ENCODE peak calls at places on chromosomes 3 and 15, in six cellular contexts. X, K, Z, O, Y and R are unnamed samples.

GRCh38 chr3:142152349-142152748 is 3.0 kb upstream of the TFDP2 start:
- DNase-seq in X (no peak), K (no peak), Z (no peak), O (no peak), Y (no peak), R (no peak)

GRCh38 chr3:152202976-152203626 is 65.6 kb upstream of the MBNL1 start:
- DNase-seq in X (no peak), K (no peak), Z (no peak), O (no peak), Y (no peak), R (no peak)

GRCh38 chr3:52005571-52005986 is 9.9 kb upstream of the RPL29 start:
- DNase-seq in X (peak), K (peak), Z (peak), O (no peak), Y (peak), R (no peak)

GRCh38 chr3:39287216-39287858 is 7.5 kb upstream of the CX3CR1 start:
- DNase-seq in X (no peak), K (no peak), Z (no peak), O (no peak), Y (no peak), R (no peak)

GRCh38 chr3:43106293-43106628 is 382 bp upstream of the POMGNT2 start:
- DNase-seq in X (no peak), K (no peak), Z (no peak), O (no peak), Y (no peak), R (no peak)

GRCh38 chr3:113536627-113537101 is 4.3 kb downstream of the SIDT1 start:
- DNase-seq in X (peak), K (no peak), Z (peak), O (no peak), Y (no peak), R (no peak)

GRCh38 chr3:43177092-43177491 is 71.2 kb upstream of the POMGNT2 start:
- DNase-seq in X (no peak), K (no peak), Z (no peak), O (no peak), Y (no peak), R (no peak)

GRCh38 chr3:168360993-168361392 is 265.3 kb upstream of the GOLIM4 start:
- DNase-seq in X (no peak), K (no peak), Z (no peak), O (no peak), Y (no peak), R (no peak)

GRCh38 chr3:116927918-116928317 is 218.3 kb downstream of the TUSC7 start:
- DNase-seq in X (no peak), K (no peak), Z (no peak), O (no peak), Y (no peak), R (no peak)

GRCh38 chr15:31080618-31081017 is 20.9 kb downstream of the TRPM1 start:
- DNase-seq in X (peak), K (no peak), Z (no peak), O (peak), Y (no peak), R (peak)

GRCh38 chr3:27357665-27358258 is 11.4 kb downstream of the NEK10 start:
- DNase-seq in X (peak), K (peak), Z (peak), O (no peak), Y (peak), R (peak)

GRCh38 chr15:25689592-25689991 is 173.5 kb downstream of the ATP10A start:
- DNase-seq in X (no peak), K (no peak), Z (no peak), O (no peak), Y (no peak), R (no peak)

GRCh38 chr3:186605561-186606545 is 7.0 kb upstream of the AHSG start:
- DNase-seq in X (no peak), K (no peak), Z (peak), O (no peak), Y (no peak), R (no peak)

GRCh38 chr3:78497692-78498091 is 1270.1 kb downstream of the ROBO1 start:
- DNase-seq in X (no peak), K (no peak), Z (peak), O (no peak), Y (no peak), R (no peak)

GRCh38 chr15:72341361-72341760 is 21.4 kb upstream of the CELF6 start:
- DNase-seq in X (no peak), K (no peak), Z (no peak), O (no peak), Y (no peak), R (no peak)

GRCh38 chr3:170493712-170494182 is 75.1 kb downstream of the CLDN11 start:
- DNase-seq in X (no peak), K (peak), Z (peak), O (no peak), Y (peak), R (no peak)

GRCh38 chr15:33994005-33994615 is 25.8 kb downstream of the CHRM5 start:
- DNase-seq in X (no peak), K (peak), Z (peak), O (no peak), Y (peak), R (no peak)

GRCh38 chr15:25247418-25248030 is 191.3 kb downstream of the UBE3A start:
- DNase-seq in X (no peak), K (no peak), Z (no peak), O (no peak), Y (no peak), R (no peak)

GRCh38 chr15:40873625-40874561 is at the start of gene RHOV:
- DNase-seq in X (peak), K (peak), Z (peak), O (peak), Y (no peak), R (peak)

GRCh38 chr3:55634345-55634744 is 147.2 kb upstream of the WNT5A start:
- DNase-seq in X (no peak), K (no peak), Z (no peak), O (no peak), Y (no peak), R (no peak)

GRCh38 chr15:101531170-101531569 is 41.7 kb upstream of the PCSK6 start:
- DNase-seq in X (no peak), K (no peak), Z (no peak), O (no peak), Y (no peak), R (no peak)

GRCh38 chr15:58611731-58612676 is 137.5 kb downstream of the ADAM10 start:
- DNase-seq in X (no peak), K (no peak), Z (no peak), O (no peak), Y (no peak), R (no peak)

GRCh38 chr15:63133786-63134185 is 12.1 kb downstream of the LACTB start:
- DNase-seq in X (no peak), K (no peak), Z (no peak), O (no peak), Y (peak), R (no peak)

GRCh38 chr15:49296258-49296657 is 126.2 kb downstream of the GALK2 start:
- DNase-seq in X (no peak), K (no peak), Z (no peak), O (no peak), Y (no peak), R (no peak)

GRCh38 chr15:71294636-71295241 is 179.5 kb downstream of the THSD4 start:
- DNase-seq in X (peak), K (peak), Z (peak), O (no peak), Y (peak), R (no peak)

GRCh38 chr15:35696767-35697231 is 150.8 kb upstream of the DPH6 start:
- DNase-seq in X (peak), K (peak), Z (peak), O (no peak), Y (peak), R (no peak)

GRCh38 chr3:189139631-189140030 is 32.1 kb upstream of the TPRG1 start:
- DNase-seq in X (no peak), K (no peak), Z (no peak), O (no peak), Y (no peak), R (no peak)

GRCh38 chr3:184133840-184134745 is 1.1 kb upstream of the EIF2B5 start:
- DNase-seq in X (peak), K (peak), Z (peak), O (peak), Y (peak), R (peak)

GRCh38 chr3:174532776-174533175 is 326.4 kb upstream of the NAALADL2 start:
- DNase-seq in X (no peak), K (no peak), Z (no peak), O (no peak), Y (no peak), R (no peak)

GRCh38 chr3:155500429-155500828 is 206.9 kb upstream of the STRIT1 start:
- DNase-seq in X (no peak), K (no peak), Z (peak), O (no peak), Y (no peak), R (no peak)

GRCh38 chr3:155504682-155505081 is 211.2 kb upstream of the STRIT1 start:
- DNase-seq in X (no peak), K (no peak), Z (no peak), O (no peak), Y (no peak), R (no peak)
- TF ChIP-seq CTCF in X (no peak), K (no peak), Z (no peak), O (no peak), Y (no peak), R (no peak)

DNA sequence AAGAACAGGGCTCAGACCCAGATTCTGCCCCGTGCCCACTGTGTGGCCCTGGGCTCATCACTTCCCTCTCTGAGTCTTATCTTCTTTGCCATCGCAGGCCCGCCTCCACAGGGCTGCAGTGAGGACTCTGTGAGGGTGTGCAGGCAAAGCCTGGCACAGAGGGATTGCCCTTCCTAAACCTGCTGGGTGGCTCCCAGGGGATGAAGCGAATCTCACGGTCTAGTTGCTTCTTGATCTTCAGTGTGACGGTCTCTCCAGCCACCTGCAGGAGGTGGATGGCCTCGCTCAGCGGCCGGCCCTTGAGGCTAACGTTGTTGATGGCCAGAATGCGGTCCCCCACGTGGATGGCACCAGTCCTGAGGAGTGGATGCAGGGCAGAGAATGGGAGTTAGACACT is 32.8 kb downstream of the GRIP2 start:
- DNase-seq in X (no peak), K (no peak), Z (no peak), O (no peak), Y (no peak), R (no peak)
- TF ChIP-seq CTCF in X (no peak), K (no peak), Z (no peak), O (no peak), Y (no peak), R (no peak)

GRCh38 chr15:88804257-88804656 is 1.0 kb downstream of the ACAN start:
- DNase-seq in X (no peak), K (no peak), Z (no peak), O (no peak), Y (no peak), R (no peak)
- TF ChIP-seq CTCF in X (no peak), K (no peak), Z (no peak), O (no peak), Y (no peak), R (no peak)

DNA sequence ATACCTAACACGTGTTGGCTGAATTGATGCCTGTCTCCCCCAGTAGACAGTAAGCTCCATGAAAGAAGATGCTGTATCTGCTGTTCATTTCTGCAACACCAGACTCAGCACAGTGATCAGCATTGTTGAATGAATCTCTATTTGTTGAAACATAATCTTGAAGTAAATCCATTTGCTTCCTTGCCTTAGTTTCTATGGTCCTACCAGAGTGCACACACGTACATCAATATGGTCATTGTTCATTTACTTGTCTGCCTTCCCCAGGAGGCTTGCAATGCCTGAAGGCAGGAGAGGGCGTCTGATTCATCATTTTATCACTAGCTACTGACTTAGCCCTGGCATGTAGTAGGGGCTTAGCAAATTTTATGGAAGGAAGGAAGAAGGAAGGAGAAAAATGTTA is 19.2 kb downstream of the RBP2 start:
- DNase-seq in X (peak), K (no peak), Z (peak), O (no peak), Y (no peak), R (no peak)
- TF ChIP-seq CTCF in X (no peak), K (no peak), Z (no peak), O (no peak), Y (no peak), R (no peak)

DNA sequence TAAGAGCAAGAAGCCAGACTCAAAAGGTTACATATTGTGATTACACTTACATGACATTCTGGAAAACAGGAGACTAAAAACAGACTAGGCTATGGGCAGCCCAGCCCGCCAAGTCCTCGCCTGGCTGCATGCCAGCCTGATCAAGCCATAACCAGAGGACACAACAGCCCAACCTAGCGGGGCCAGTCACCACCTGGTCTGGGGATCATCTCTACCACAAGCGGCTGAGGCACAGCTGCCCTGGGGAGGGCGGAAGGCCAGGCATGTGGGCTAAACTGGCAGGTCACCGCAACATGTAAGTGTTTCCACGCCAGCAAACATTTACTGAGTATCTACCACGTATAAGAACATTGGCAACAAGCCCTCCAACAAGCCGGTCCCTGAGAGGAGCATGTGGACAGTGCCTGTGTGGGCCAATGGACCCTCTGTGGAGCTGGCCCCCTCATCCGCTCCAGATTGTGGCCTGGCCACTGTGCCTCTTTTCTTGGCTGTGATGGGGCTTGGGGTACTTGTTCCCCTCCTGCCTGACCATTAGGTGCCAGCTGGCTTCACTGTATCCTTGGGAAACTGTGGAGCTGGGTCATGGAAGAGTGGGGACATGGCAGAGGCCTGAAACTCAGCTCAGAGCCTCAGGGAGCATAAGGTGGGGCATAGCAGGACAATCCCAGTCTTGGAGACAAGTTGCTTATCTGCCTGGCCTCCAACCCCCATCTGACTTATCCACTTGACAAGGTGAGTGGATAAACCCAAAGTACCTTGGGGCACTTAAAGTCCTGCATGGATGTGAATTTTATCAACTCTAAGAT is 9.0 kb downstream of the UBXN7 start:
- DNase-seq in X (no peak), K (no peak), Z (no peak), O (peak), Y (peak), R (no peak)
- TF ChIP-seq CTCF in X (no peak), K (no peak), Z (no peak), O (no peak), Y (no peak), R (no peak)

DNA sequence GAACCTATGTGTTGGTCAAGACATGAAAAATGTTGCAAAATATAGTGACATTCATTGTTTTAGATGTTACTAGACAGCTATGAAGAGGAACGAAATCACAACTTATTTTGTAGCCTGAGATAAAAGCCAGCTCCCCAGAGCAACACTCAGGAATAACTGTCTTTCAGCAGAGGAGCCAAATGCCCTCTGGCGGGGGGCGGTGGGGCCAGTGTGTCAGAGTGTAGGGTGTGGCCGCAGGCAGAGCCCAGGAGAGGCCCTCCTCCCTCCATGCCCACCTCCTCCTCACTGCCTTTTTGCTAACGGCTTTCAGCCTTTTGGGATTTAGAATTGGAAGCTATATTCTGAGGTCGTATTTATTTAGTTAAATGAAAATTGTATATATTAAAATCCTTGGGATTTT is 16.9 kb downstream of the APOD start:
- DNase-seq in X (peak), K (no peak), Z (no peak), O (no peak), Y (no peak), R (no peak)
- TF ChIP-seq CTCF in X (no peak), K (no peak), Z (no peak), O (no peak), Y (no peak), R (no peak)

GRCh38 chr15:52076889-52077781 is 35.4 kb downstream of the BCL2L10 start:
- DNase-seq in X (peak), K (peak), Z (peak), O (no peak), Y (peak), R (peak)
- TF ChIP-seq CTCF in X (no peak), K (peak), Z (no peak), O (no peak), Y (peak), R (no peak)

GRCh38 chr15:30033211-30033610 is 49.5 kb upstream of the GOLGA8J start:
- DNase-seq in X (no peak), K (no peak), Z (no peak), O (no peak), Y (no peak), R (no peak)

GRCh38 chr15:30033763-30034162 is 49.0 kb upstream of the GOLGA8J start:
- DNase-seq in X (no peak), K (no peak), Z (no peak), O (no peak), Y (no peak), R (no peak)

GRCh38 chr15:30036304-30036703 is 46.5 kb upstream of the GOLGA8J start:
- DNase-seq in X (no peak), K (no peak), Z (no peak), O (no peak), Y (no peak), R (no peak)

DNA sequence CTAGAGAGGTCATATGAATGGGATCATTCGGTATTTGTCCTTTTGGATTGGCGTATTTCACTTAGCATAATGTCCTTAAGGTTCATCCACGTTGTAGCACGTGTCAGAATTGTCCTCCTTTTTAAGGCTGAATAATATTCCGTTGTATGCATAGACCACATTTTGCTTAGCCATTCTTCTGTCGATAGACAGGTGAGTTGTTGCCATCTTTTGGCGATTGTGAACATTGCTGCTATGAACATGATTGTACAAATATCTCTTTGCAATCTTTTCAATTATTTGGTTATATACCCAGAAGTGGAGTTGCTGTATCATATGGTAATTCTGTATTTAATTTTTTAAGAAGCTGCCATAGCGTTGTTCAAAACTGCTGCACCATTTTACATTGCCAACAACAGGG is 52.4 kb upstream of the GOLGA8J start:
- DNase-seq in X (no peak), K (no peak), Z (no peak), O (no peak), Y (peak), R (no peak)
- TF ChIP-seq CTCF in X (peak), K (no peak), Z (peak), O (no peak), Y (peak), R (no peak)